ENCODE peak calls at places on chromosome 22, in eight cellular contexts. One of them, this sample, is unnamed.

GRCh38 chr22:17712441-17712840 is 61.8 kb downstream of the BID start:
- DNase-seq in adrenal gland: no peak
- DNase-seq in OCI-LY7: no peak
- DNase-seq in Jurkat, Clone E6-1: no peak
- DNase-seq in neuronal stem cell: no peak
- DNase-seq in fibroblast of the aortic adventitia: peak
- DNase-seq in AG04450: no peak
- DNase-seq in CD8-positive, alpha-beta T cell: no peak
- DNase-seq in this sample: no peak

GRCh38 chr22:24968066-24968561 is 15.6 kb downstream of the KIAA1671 start:
- DNase-seq in OCI-LY7: no peak
- DNase-seq in CD8-positive, alpha-beta T cell: no peak
- DNase-seq in Jurkat, Clone E6-1: no peak
- DNase-seq in AG04450: no peak
- DNase-seq in fibroblast of the aortic adventitia: peak
- DNase-seq in neuronal stem cell: no peak
- DNase-seq in adrenal gland: peak
- DNase-seq in this sample: no peak

GRCh38 chr22:37909756-37910155 is 3.7 kb downstream of the MICALL1 start:
- DNase-seq in OCI-LY7: no peak
- DNase-seq in adrenal gland: no peak
- DNase-seq in AG04450: no peak
- DNase-seq in fibroblast of the aortic adventitia: no peak
- DNase-seq in CD8-positive, alpha-beta T cell: no peak
- DNase-seq in Jurkat, Clone E6-1: no peak
- DNase-seq in neuronal stem cell: no peak
- DNase-seq in this sample: no peak

GRCh38 chr22:19291218-19291579 is 320 bp downstream of the CLTCL1 start:
- DNase-seq in OCI-LY7: no peak
- DNase-seq in neuronal stem cell: no peak
- DNase-seq in Jurkat, Clone E6-1: no peak
- DNase-seq in adrenal gland: peak
- DNase-seq in CD8-positive, alpha-beta T cell: peak
- DNase-seq in AG04450: no peak
- DNase-seq in fibroblast of the aortic adventitia: no peak
- DNase-seq in this sample: peak

GRCh38 chr22:31247726-31248125 is 35.6 kb downstream of the LIMK2 start:
- DNase-seq in neuronal stem cell: no peak
- DNase-seq in adrenal gland: no peak
- DNase-seq in Jurkat, Clone E6-1: no peak
- DNase-seq in CD8-positive, alpha-beta T cell: no peak
- DNase-seq in OCI-LY7: no peak
- DNase-seq in AG04450: no peak
- DNase-seq in fibroblast of the aortic adventitia: no peak
- DNase-seq in this sample: no peak

GRCh38 chr22:30667092-30667485 is 586 bp downstream of the DUSP18 start:
- DNase-seq in Jurkat, Clone E6-1: no peak
- DNase-seq in AG04450: no peak
- DNase-seq in fibroblast of the aortic adventitia: peak
- DNase-seq in adrenal gland: no peak
- DNase-seq in OCI-LY7: peak
- DNase-seq in CD8-positive, alpha-beta T cell: no peak
- DNase-seq in neuronal stem cell: no peak
- DNase-seq in this sample: no peak

GRCh38 chr22:31734512-31734911 is 15.4 kb downstream of the PRR14L start:
- DNase-seq in adrenal gland: no peak
- DNase-seq in Jurkat, Clone E6-1: no peak
- DNase-seq in AG04450: peak
- DNase-seq in neuronal stem cell: no peak
- DNase-seq in fibroblast of the aortic adventitia: peak
- DNase-seq in OCI-LY7: no peak
- DNase-seq in CD8-positive, alpha-beta T cell: no peak
- DNase-seq in this sample: no peak

GRCh38 chr22:22198751-22199150 is 45.8 kb upstream of the VPREB1 start:
- DNase-seq in Jurkat, Clone E6-1: no peak
- DNase-seq in fibroblast of the aortic adventitia: no peak
- DNase-seq in neuronal stem cell: no peak
- DNase-seq in CD8-positive, alpha-beta T cell: no peak
- DNase-seq in adrenal gland: no peak
- DNase-seq in AG04450: no peak
- DNase-seq in OCI-LY7: no peak
- DNase-seq in this sample: no peak

GRCh38 chr22:20433686-20434241 is 3.9 kb downstream of the SCARF2 start:
- DNase-seq in AG04450: no peak
- DNase-seq in adrenal gland: no peak
- DNase-seq in fibroblast of the aortic adventitia: no peak
- DNase-seq in Jurkat, Clone E6-1: no peak
- DNase-seq in neuronal stem cell: no peak
- DNase-seq in OCI-LY7: no peak
- DNase-seq in CD8-positive, alpha-beta T cell: no peak
- DNase-seq in this sample: no peak

GRCh38 chr22:41844513-41844912 is 11.6 kb downstream of the SREBF2 start:
- DNase-seq in neuronal stem cell: no peak
- DNase-seq in CD8-positive, alpha-beta T cell: no peak
- DNase-seq in Jurkat, Clone E6-1: no peak
- DNase-seq in AG04450: no peak
- DNase-seq in OCI-LY7: no peak
- DNase-seq in fibroblast of the aortic adventitia: no peak
- DNase-seq in adrenal gland: no peak
- DNase-seq in this sample: no peak

GRCh38 chr22:35484651-35485372 is 55.8 kb upstream of the RASD2 start:
- DNase-seq in adrenal gland: no peak
- DNase-seq in Jurkat, Clone E6-1: no peak
- DNase-seq in CD8-positive, alpha-beta T cell: no peak
- DNase-seq in neuronal stem cell: no peak
- DNase-seq in AG04450: no peak
- DNase-seq in fibroblast of the aortic adventitia: peak
- DNase-seq in OCI-LY7: no peak
- DNase-seq in this sample: no peak

GRCh38 chr22:35349704-35350538 is 31.0 kb upstream of the HMOX1 start:
- DNase-seq in adrenal gland: peak
- DNase-seq in fibroblast of the aortic adventitia: peak
- DNase-seq in Jurkat, Clone E6-1: no peak
- DNase-seq in CD8-positive, alpha-beta T cell: no peak
- DNase-seq in OCI-LY7: peak
- DNase-seq in AG04450: no peak
- DNase-seq in neuronal stem cell: no peak
- DNase-seq in this sample: no peak

GRCh38 chr22:12601870-12602779 is 2925.9 kb upstream of the OR11H1 start:
- DNase-seq in neuronal stem cell: no peak
- DNase-seq in OCI-LY7: no peak
- DNase-seq in adrenal gland: peak
- DNase-seq in AG04450: no peak
- DNase-seq in fibroblast of the aortic adventitia: no peak
- DNase-seq in Jurkat, Clone E6-1: no peak
- DNase-seq in CD8-positive, alpha-beta T cell: peak
- DNase-seq in this sample: peak

GRCh38 chr22:23157560-23158515 is 12.6 kb downstream of the RAB36 start:
- DNase-seq in fibroblast of the aortic adventitia: no peak
- DNase-seq in neuronal stem cell: no peak
- DNase-seq in OCI-LY7: no peak
- DNase-seq in Jurkat, Clone E6-1: no peak
- DNase-seq in CD8-positive, alpha-beta T cell: no peak
- DNase-seq in AG04450: no peak
- DNase-seq in adrenal gland: no peak
- DNase-seq in this sample: no peak

GRCh38 chr22:35524966-35525686 is 15.5 kb upstream of the RASD2 start:
- DNase-seq in AG04450: no peak
- DNase-seq in fibroblast of the aortic adventitia: no peak
- DNase-seq in CD8-positive, alpha-beta T cell: no peak
- DNase-seq in Jurkat, Clone E6-1: no peak
- DNase-seq in adrenal gland: no peak
- DNase-seq in OCI-LY7: no peak
- DNase-seq in neuronal stem cell: no peak
- DNase-seq in this sample: no peak

GRCh38 chr22:20228055-20228938 is 39.8 kb downstream of the RTN4R start:
- DNase-seq in fibroblast of the aortic adventitia: no peak
- DNase-seq in CD8-positive, alpha-beta T cell: no peak
- DNase-seq in OCI-LY7: no peak
- DNase-seq in adrenal gland: no peak
- DNase-seq in AG04450: no peak
- DNase-seq in Jurkat, Clone E6-1: no peak
- DNase-seq in neuronal stem cell: no peak
- DNase-seq in this sample: no peak

GRCh38 chr22:25014896-25015755 is 62.6 kb downstream of the KIAA1671 start:
- DNase-seq in CD8-positive, alpha-beta T cell: no peak
- DNase-seq in neuronal stem cell: no peak
- DNase-seq in fibroblast of the aortic adventitia: no peak
- DNase-seq in AG04450: no peak
- DNase-seq in Jurkat, Clone E6-1: no peak
- DNase-seq in OCI-LY7: no peak
- DNase-seq in adrenal gland: no peak
- DNase-seq in this sample: no peak

GRCh38 chr22:31241936-31242335 is 29.8 kb downstream of the LIMK2 start:
- DNase-seq in adrenal gland: no peak
- DNase-seq in fibroblast of the aortic adventitia: peak
- DNase-seq in Jurkat, Clone E6-1: no peak
- DNase-seq in AG04450: no peak
- DNase-seq in CD8-positive, alpha-beta T cell: no peak
- DNase-seq in OCI-LY7: no peak
- DNase-seq in neuronal stem cell: no peak
- DNase-seq in this sample: no peak

GRCh38 chr22:42807185-42807584 is 49.9 kb downstream of the ARFGAP3 start:
- DNase-seq in AG04450: no peak
- DNase-seq in fibroblast of the aortic adventitia: no peak
- DNase-seq in adrenal gland: no peak
- DNase-seq in Jurkat, Clone E6-1: no peak
- DNase-seq in CD8-positive, alpha-beta T cell: no peak
- DNase-seq in neuronal stem cell: no peak
- DNase-seq in OCI-LY7: no peak
- DNase-seq in this sample: no peak

DNA sequence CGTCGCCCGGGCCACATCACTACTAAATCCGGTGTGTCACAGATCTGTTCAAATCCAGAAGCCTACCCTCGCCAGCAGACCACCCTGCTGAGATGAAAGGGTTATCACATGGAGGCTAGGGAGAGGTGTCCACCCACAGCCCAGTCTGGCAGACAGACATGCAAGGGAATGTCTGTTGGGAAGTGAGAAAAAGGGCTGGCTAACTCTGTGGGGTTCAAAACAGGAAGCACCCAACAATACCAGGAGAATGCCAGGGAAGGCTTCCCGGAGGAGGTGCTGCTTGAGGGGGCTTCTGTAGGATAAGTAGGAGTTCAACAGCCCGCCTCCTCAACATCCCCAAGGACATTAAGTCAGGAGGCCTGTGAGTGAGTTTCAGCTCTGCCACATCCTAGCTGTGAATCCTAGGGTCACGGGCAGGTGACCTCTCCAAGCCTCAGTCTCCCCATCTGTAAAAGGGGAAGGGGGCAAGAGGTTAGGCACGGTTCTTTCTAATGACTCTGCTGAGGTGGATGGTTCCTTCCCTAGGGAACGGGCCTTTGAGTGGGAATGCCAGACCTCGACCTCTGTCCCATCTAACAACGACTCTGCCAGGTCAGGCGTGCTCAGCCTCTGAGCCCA is 1.1 kb downstream of the TPST2 start:
- DNase-seq in AG04450: no peak
- DNase-seq in adrenal gland: no peak
- DNase-seq in OCI-LY7: no peak
- DNase-seq in neuronal stem cell: no peak
- DNase-seq in Jurkat, Clone E6-1: no peak
- DNase-seq in fibroblast of the aortic adventitia: no peak
- DNase-seq in CD8-positive, alpha-beta T cell: no peak
- DNase-seq in this sample: no peak
- H3K4me3 ChIP-seq in AG04450: peak
- H3K4me3 ChIP-seq in adrenal gland: peak
- H3K4me3 ChIP-seq in OCI-LY7: peak
- H3K4me3 ChIP-seq in neuronal stem cell: peak
- H3K4me3 ChIP-seq in Jurkat, Clone E6-1: peak
- H3K4me3 ChIP-seq in fibroblast of the aortic adventitia: peak
- H3K4me3 ChIP-seq in CD8-positive, alpha-beta T cell: peak
- H3K4me3 ChIP-seq in this sample: peak

DNA sequence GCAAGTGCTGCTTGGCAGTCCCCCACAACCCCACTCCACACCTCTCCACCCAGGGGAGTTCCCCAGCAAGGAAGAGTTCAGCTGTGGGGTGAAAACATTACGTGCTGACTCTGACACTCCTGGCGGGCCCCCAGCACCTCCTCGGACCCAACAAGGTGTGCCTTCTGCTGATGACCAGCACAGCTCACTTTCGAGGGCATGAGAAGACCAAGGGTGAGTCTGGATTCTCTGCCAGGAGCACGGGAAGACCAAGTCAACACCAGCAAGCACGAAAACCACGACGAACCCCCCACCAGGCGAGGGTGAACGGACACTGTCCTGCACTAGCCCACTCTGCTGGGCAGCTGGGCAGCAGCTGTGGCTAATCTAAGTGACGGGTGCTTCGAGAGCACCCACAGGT is 1.4 kb downstream of the ALG12 start:
- DNase-seq in fibroblast of the aortic adventitia: no peak
- DNase-seq in AG04450: no peak
- DNase-seq in OCI-LY7: no peak
- DNase-seq in adrenal gland: no peak
- DNase-seq in Jurkat, Clone E6-1: no peak
- DNase-seq in CD8-positive, alpha-beta T cell: no peak
- DNase-seq in neuronal stem cell: no peak
- DNase-seq in this sample: no peak
- H3K4me3 ChIP-seq in fibroblast of the aortic adventitia: no peak
- H3K4me3 ChIP-seq in AG04450: no peak
- H3K4me3 ChIP-seq in OCI-LY7: peak
- H3K4me3 ChIP-seq in adrenal gland: no peak
- H3K4me3 ChIP-seq in Jurkat, Clone E6-1: no peak
- H3K4me3 ChIP-seq in CD8-positive, alpha-beta T cell: no peak
- H3K4me3 ChIP-seq in neuronal stem cell: no peak
- H3K4me3 ChIP-seq in this sample: no peak

DNA sequence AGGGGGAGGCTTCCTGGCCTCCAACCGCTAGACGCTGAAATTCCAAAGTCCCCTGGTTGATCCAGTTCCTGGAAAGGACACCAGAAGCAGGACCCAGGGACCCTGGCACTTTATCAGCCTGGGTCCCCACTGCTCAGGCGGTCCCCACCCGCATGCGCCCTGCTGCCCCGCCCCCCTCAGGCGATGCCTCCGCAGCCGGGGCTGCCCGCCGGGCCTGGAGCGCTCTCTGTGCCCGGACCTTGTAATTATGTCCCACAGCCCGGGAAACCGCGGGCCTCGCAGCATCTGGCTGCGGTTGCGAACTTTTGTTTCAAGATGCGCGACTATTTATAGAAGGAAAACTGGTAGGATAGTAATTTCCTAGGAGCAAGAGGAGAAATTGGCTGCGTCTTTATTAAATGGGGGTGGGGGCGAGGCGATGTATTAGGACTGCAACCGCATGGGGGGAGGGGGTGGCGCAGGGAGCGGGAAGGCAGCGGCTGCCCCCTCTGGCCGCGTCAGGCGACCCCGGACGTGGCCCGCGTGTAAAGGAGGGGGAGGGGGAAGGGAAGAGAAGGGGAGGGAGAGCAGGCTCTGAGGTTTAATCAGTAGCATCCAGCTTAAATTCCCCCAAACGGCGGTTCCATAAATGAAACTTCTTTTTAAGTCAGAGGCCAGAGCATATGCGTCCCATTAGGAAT is 6.1 kb downstream of the WNT7B start:
- DNase-seq in AG04450: no peak
- DNase-seq in fibroblast of the aortic adventitia: no peak
- DNase-seq in adrenal gland: no peak
- DNase-seq in CD8-positive, alpha-beta T cell: no peak
- DNase-seq in Jurkat, Clone E6-1: no peak
- DNase-seq in neuronal stem cell: no peak
- DNase-seq in OCI-LY7: no peak
- DNase-seq in this sample: no peak
- H3K4me3 ChIP-seq in AG04450: peak
- H3K4me3 ChIP-seq in fibroblast of the aortic adventitia: peak
- H3K4me3 ChIP-seq in adrenal gland: no peak
- H3K4me3 ChIP-seq in CD8-positive, alpha-beta T cell: no peak
- H3K4me3 ChIP-seq in Jurkat, Clone E6-1: no peak
- H3K4me3 ChIP-seq in neuronal stem cell: no peak
- H3K4me3 ChIP-seq in OCI-LY7: no peak
- H3K4me3 ChIP-seq in this sample: no peak

GRCh38 chr22:39284142-39284980 is 35.1 kb downstream of the RPL3 start:
- DNase-seq in adrenal gland: no peak
- DNase-seq in CD8-positive, alpha-beta T cell: no peak
- DNase-seq in OCI-LY7: no peak
- DNase-seq in neuronal stem cell: no peak
- DNase-seq in Jurkat, Clone E6-1: no peak
- DNase-seq in fibroblast of the aortic adventitia: no peak
- DNase-seq in AG04450: no peak
- DNase-seq in this sample: no peak
- H3K4me3 ChIP-seq in adrenal gland: no peak
- H3K4me3 ChIP-seq in CD8-positive, alpha-beta T cell: no peak
- H3K4me3 ChIP-seq in OCI-LY7: no peak
- H3K4me3 ChIP-seq in neuronal stem cell: no peak
- H3K4me3 ChIP-seq in Jurkat, Clone E6-1: no peak
- H3K4me3 ChIP-seq in fibroblast of the aortic adventitia: no peak
- H3K4me3 ChIP-seq in AG04450: no peak
- H3K4me3 ChIP-seq in this sample: no peak